ENCODE peak calls at places on chromosomes 3 and 15, in five cellular contexts. One of them, this sample, is unnamed.

GRCh38 chr3:105503191-105503593 is 136.5 kb downstream of the ALCAM start:
- DNase-seq in HTR-8/SVneo: no peak
- DNase-seq in AG09309: no peak
- DNase-seq in GM23248: no peak
- DNase-seq in stimulated activated CD4-positive, alpha-beta T cell treated with anti-CD3 and anti-CD28 coated beads, Interleukin-2, amount 100 ng/mL, for 48 hours: no peak
- DNase-seq in this sample: no peak

GRCh38 chr15:87632364-87632763 is 624.2 kb downstream of the NTRK3 start:
- DNase-seq in stimulated activated CD4-positive, alpha-beta T cell treated with anti-CD3 and anti-CD28 coated beads, Interleukin-2, amount 100 ng/mL, for 48 hours: no peak
- DNase-seq in GM23248: no peak
- DNase-seq in HTR-8/SVneo: no peak
- DNase-seq in AG09309: no peak
- DNase-seq in this sample: no peak

GRCh38 chr15:25568751-25569150 is 129.9 kb upstream of the UBE3A start:
- DNase-seq in AG09309: no peak
- DNase-seq in stimulated activated CD4-positive, alpha-beta T cell treated with anti-CD3 and anti-CD28 coated beads, Interleukin-2, amount 100 ng/mL, for 48 hours: no peak
- DNase-seq in GM23248: peak
- DNase-seq in HTR-8/SVneo: no peak
- DNase-seq in this sample: no peak

GRCh38 chr3:127226946-127227842 is 34.3 kb downstream of the PRR23E start:
- DNase-seq in HTR-8/SVneo: peak
- DNase-seq in GM23248: peak
- DNase-seq in stimulated activated CD4-positive, alpha-beta T cell treated with anti-CD3 and anti-CD28 coated beads, Interleukin-2, amount 100 ng/mL, for 48 hours: no peak
- DNase-seq in AG09309: no peak
- DNase-seq in this sample: no peak

GRCh38 chr3:51670053-51670666 is 892 bp upstream of the TEX264 start:
- DNase-seq in stimulated activated CD4-positive, alpha-beta T cell treated with anti-CD3 and anti-CD28 coated beads, Interleukin-2, amount 100 ng/mL, for 48 hours: no peak
- DNase-seq in AG09309: no peak
- DNase-seq in GM23248: no peak
- DNase-seq in HTR-8/SVneo: no peak
- DNase-seq in this sample: no peak

GRCh38 chr3:33441322-33441976 is 1.2 kb upstream of the UBP1 start:
- DNase-seq in HTR-8/SVneo: no peak
- DNase-seq in stimulated activated CD4-positive, alpha-beta T cell treated with anti-CD3 and anti-CD28 coated beads, Interleukin-2, amount 100 ng/mL, for 48 hours: no peak
- DNase-seq in GM23248: no peak
- DNase-seq in AG09309: no peak
- DNase-seq in this sample: no peak

GRCh38 chr15:38563723-38564519 is 693 bp downstream of the RASGRP1 start:
- DNase-seq in HTR-8/SVneo: peak
- DNase-seq in GM23248: peak
- DNase-seq in stimulated activated CD4-positive, alpha-beta T cell treated with anti-CD3 and anti-CD28 coated beads, Interleukin-2, amount 100 ng/mL, for 48 hours: peak
- DNase-seq in AG09309: no peak
- DNase-seq in this sample: no peak

GRCh38 chr15:98548172-98548971 is 100.0 kb upstream of the IGF1R start:
- DNase-seq in AG09309: no peak
- DNase-seq in stimulated activated CD4-positive, alpha-beta T cell treated with anti-CD3 and anti-CD28 coated beads, Interleukin-2, amount 100 ng/mL, for 48 hours: peak
- DNase-seq in HTR-8/SVneo: peak
- DNase-seq in GM23248: peak
- DNase-seq in this sample: peak

GRCh38 chr3:197003461-197004385 is 25.9 kb downstream of the MELTF start:
- DNase-seq in stimulated activated CD4-positive, alpha-beta T cell treated with anti-CD3 and anti-CD28 coated beads, Interleukin-2, amount 100 ng/mL, for 48 hours: peak
- DNase-seq in GM23248: no peak
- DNase-seq in AG09309: no peak
- DNase-seq in HTR-8/SVneo: no peak
- DNase-seq in this sample: no peak

GRCh38 chr3:79015854-79016253 is 751.9 kb downstream of the ROBO1 start:
- DNase-seq in GM23248: no peak
- DNase-seq in AG09309: no peak
- DNase-seq in stimulated activated CD4-positive, alpha-beta T cell treated with anti-CD3 and anti-CD28 coated beads, Interleukin-2, amount 100 ng/mL, for 48 hours: no peak
- DNase-seq in HTR-8/SVneo: no peak
- DNase-seq in this sample: no peak

GRCh38 chr3:110579841-110580550 is 491.6 kb upstream of the NECTIN3 start:
- DNase-seq in HTR-8/SVneo: no peak
- DNase-seq in stimulated activated CD4-positive, alpha-beta T cell treated with anti-CD3 and anti-CD28 coated beads, Interleukin-2, amount 100 ng/mL, for 48 hours: no peak
- DNase-seq in AG09309: no peak
- DNase-seq in GM23248: peak
- DNase-seq in this sample: peak

GRCh38 chr3:195196266-195196665 is 74.7 kb downstream of the XXYLT1 start:
- DNase-seq in HTR-8/SVneo: no peak
- DNase-seq in AG09309: no peak
- DNase-seq in GM23248: peak
- DNase-seq in stimulated activated CD4-positive, alpha-beta T cell treated with anti-CD3 and anti-CD28 coated beads, Interleukin-2, amount 100 ng/mL, for 48 hours: no peak
- DNase-seq in this sample: no peak

GRCh38 chr15:82613764-82614163 is 33.4 kb downstream of the CPEB1 start:
- DNase-seq in stimulated activated CD4-positive, alpha-beta T cell treated with anti-CD3 and anti-CD28 coated beads, Interleukin-2, amount 100 ng/mL, for 48 hours: no peak
- DNase-seq in AG09309: no peak
- DNase-seq in HTR-8/SVneo: no peak
- DNase-seq in GM23248: no peak
- DNase-seq in this sample: no peak

GRCh38 chr3:15319575-15319974 is 12.8 kb downstream of the SH3BP5 start:
- DNase-seq in GM23248: peak
- DNase-seq in AG09309: no peak
- DNase-seq in HTR-8/SVneo: no peak
- DNase-seq in stimulated activated CD4-positive, alpha-beta T cell treated with anti-CD3 and anti-CD28 coated beads, Interleukin-2, amount 100 ng/mL, for 48 hours: no peak
- DNase-seq in this sample: no peak